ENCODE peak calls at places on chromosomes 13 and 19, in six cellular contexts. O is NB4, K is breast epithelium, R is right lobe of liver, J is HCT116, I is cardiac muscle cell. B is an unnamed sample.

GRCh38 chr19:40688294-40688693 is 2.2 kb downstream of the NUMBL start:
- DNase-seq in O (no peak), K (no peak), R (no peak), J (no peak), I (no peak), B (no peak)

GRCh38 chr13:37869756-37870488 is at the start of gene TRPC4:
- DNase-seq in O (peak), K (no peak), R (no peak), J (no peak), I (peak), B (peak)

GRCh38 chr13:68369739-68370138 is 1139.6 kb upstream of the PCDH9 start:
- DNase-seq in O (no peak), K (no peak), R (no peak), J (no peak), I (no peak), B (no peak)

GRCh38 chr19:32336259-32337111 is 8.9 kb upstream of the ZNF507 start:
- DNase-seq in O (peak), K (no peak), R (no peak), J (no peak), I (peak), B (no peak)

GRCh38 chr13:50993908-50994307 is 84.3 kb downstream of the RNASEH2B start:
- DNase-seq in O (no peak), K (no peak), R (no peak), J (no peak), I (no peak), B (no peak)

GRCh38 chr19:8335343-8336071 is 7.6 kb downstream of the KANK3 start:
- DNase-seq in O (no peak), K (no peak), R (no peak), J (no peak), I (peak), B (no peak)

GRCh38 chr13:39370554-39370953 is 232.4 kb downstream of the LHFPL6 start:
- DNase-seq in O (no peak), K (no peak), R (no peak), J (no peak), I (peak), B (no peak)

GRCh38 chr13:110530839-110531499 is 30.6 kb downstream of the RAB20 start:
- DNase-seq in O (no peak), K (no peak), R (no peak), J (no peak), I (no peak), B (no peak)

GRCh38 chr13:97226013-97226412 is 3.9 kb downstream of the MBNL2 start:
- DNase-seq in O (no peak), K (no peak), R (no peak), J (no peak), I (no peak), B (no peak)

GRCh38 chr19:27865927-27866777 is 1346.8 kb downstream of the UQCRFS1 start:
- DNase-seq in O (no peak), K (no peak), R (no peak), J (no peak), I (no peak), B (no peak)

GRCh38 chr13:29892149-29892548 is 41.7 kb upstream of the UBL3 start:
- DNase-seq in O (no peak), K (no peak), R (no peak), J (no peak), I (no peak), B (no peak)

GRCh38 chr19:15072930-15073647 is 8.9 kb upstream of the OR1I1 start:
- DNase-seq in O (no peak), K (peak), R (no peak), J (no peak), I (no peak), B (peak)

GRCh38 chr19:19524053-19524452 is 4.7 kb upstream of the YJEFN3 start:
- DNase-seq in O (no peak), K (no peak), R (no peak), J (no peak), I (no peak), B (no peak)

GRCh38 chr19:17406039-17406886 is 833 bp upstream of the BST2 start:
- DNase-seq in O (peak), K (no peak), R (no peak), J (no peak), I (no peak), B (no peak)

GRCh38 chr13:110929104-110929777 is 14.4 kb upstream of the ANKRD10 start:
- DNase-seq in O (no peak), K (no peak), R (no peak), J (no peak), I (no peak), B (no peak)

GRCh38 chr19:53696951-53697350 is 65.2 kb downstream of the DPRX start:
- DNase-seq in O (no peak), K (no peak), R (no peak), J (no peak), I (no peak), B (no peak)

GRCh38 chr13:40336228-40337221 is 329.9 kb downstream of the FOXO1 start:
- DNase-seq in O (no peak), K (no peak), R (no peak), J (no peak), I (no peak), B (no peak)

GRCh38 chr19:49222011-49222410 is 64.4 kb downstream of the TRPM4 start:
- DNase-seq in O (no peak), K (no peak), R (peak), J (no peak), I (no peak), B (no peak)

GRCh38 chr13:101868585-101869469 is 416.4 kb downstream of the ITGBL1 start:
- DNase-seq in O (no peak), K (no peak), R (no peak), J (no peak), I (peak), B (no peak)

GRCh38 chr19:21680026-21680425 is 87.4 kb downstream of the ZNF100 start:
- DNase-seq in O (no peak), K (no peak), R (no peak), J (no peak), I (no peak), B (no peak)

GRCh38 chr13:30932481-30933333 is at the start of gene TEX26:
- DNase-seq in O (no peak), K (no peak), R (no peak), J (no peak), I (peak), B (peak)

GRCh38 chr13:26663801-26664200 is 96.8 kb downstream of the GPR12 start:
- DNase-seq in O (no peak), K (no peak), R (no peak), J (no peak), I (no peak), B (no peak)

GRCh38 chr19:39498262-39499081 is at the start of gene DLL3:
- DNase-seq in O (peak), K (no peak), R (no peak), J (no peak), I (peak), B (peak)

GRCh38 chr13:42355118-42355840 is 83.3 kb downstream of the AKAP11 start:
- DNase-seq in O (no peak), K (no peak), R (no peak), J (no peak), I (peak), B (no peak)

GRCh38 chr19:31378404-31378803 is 29.2 kb upstream of the TSHZ3 start:
- DNase-seq in O (no peak), K (no peak), R (no peak), J (no peak), I (no peak), B (no peak)

GRCh38 chr19:48274173-48274572 is 4.3 kb downstream of the ZNF114 start:
- DNase-seq in O (no peak), K (no peak), R (no peak), J (no peak), I (no peak), B (no peak)

GRCh38 chr13:43792456-43792855 is 5.7 kb upstream of the ENOX1 start:
- DNase-seq in O (no peak), K (no peak), R (no peak), J (no peak), I (no peak), B (no peak)
- TF ChIP-seq CTCF in O (no peak), K (no peak), R (no peak), J (no peak), I (peak), B (no peak)

GRCh38 chr19:36330226-36330625 is 48.8 kb downstream of the ZFP14 start:
- DNase-seq in O (no peak), K (no peak), R (no peak), J (no peak), I (no peak), B (no peak)

GRCh38 chr19:36331353-36332228 is 47.4 kb downstream of the ZFP14 start:
- DNase-seq in O (no peak), K (peak), R (peak), J (no peak), I (peak), B (peak)
- TF ChIP-seq CTCF in O (no peak), K (peak), R (no peak), J (no peak), I (no peak), B (no peak)

GRCh38 chr19:42324655-42325307 is 654 bp upstream of the MEGF8 start:
- DNase-seq in O (no peak), K (no peak), R (no peak), J (no peak), I (no peak), B (no peak)
- TF ChIP-seq CTCF in O (no peak), K (peak), R (peak), J (peak), I (no peak), B (peak)

DNA sequence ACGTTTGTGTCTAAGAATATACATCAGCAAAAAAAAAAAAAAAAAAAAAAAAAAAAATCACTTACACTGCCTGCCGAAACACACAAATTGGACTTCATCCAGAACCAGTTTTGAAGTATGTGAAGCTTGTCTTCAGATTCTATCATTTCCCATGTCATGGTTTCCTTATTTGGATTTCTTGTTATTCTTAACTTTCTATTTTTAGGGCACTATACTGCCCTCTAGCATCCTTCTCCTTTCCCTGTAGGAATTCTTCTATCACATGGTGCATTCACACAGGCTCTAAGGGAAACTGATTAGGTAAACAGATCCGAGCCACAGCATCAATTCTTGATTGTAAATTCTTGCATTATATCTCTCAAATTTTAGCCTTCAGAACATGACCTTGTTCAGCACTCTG is 1507.5 kb downstream of the OLFM4 start:
- DNase-seq in O (peak), K (no peak), R (no peak), J (no peak), I (peak), B (no peak)
- TF ChIP-seq CTCF in O (no peak), K (no peak), R (peak), J (no peak), I (no peak), B (no peak)

B was measured in endothelial cell.